ENCODE peak calls at places on chromosomes 3 and 15, in four cellular contexts. N is A549, S is IMR-90, G is body of pancreas. L is an unnamed sample.

GRCh38 chr3:186946756-186947375 is 16.5 kb downstream of the ST6GAL1 start:
- DNase-seq in S (no peak), N (no peak), G (no peak), L (no peak)

GRCh38 chr15:48913141-48913540 is 35.2 kb downstream of the EID1 start:
- DNase-seq in N (peak), S (no peak), G (no peak), L (no peak)

GRCh38 chr3:59286791-59287531 is 237.1 kb upstream of the CFAP20DC start:
- DNase-seq in S (peak), N (no peak), G (peak), L (no peak)

GRCh38 chr15:51758645-51759044 is 7.2 kb downstream of the TMOD2 start:
- DNase-seq in N (no peak), S (peak), G (peak), L (no peak)

GRCh38 chr3:10345911-10346310 is 25.0 kb upstream of the SEC13 start:
- DNase-seq in N (no peak), G (no peak), S (no peak), L (no peak)

GRCh38 chr3:127323581-127323980 is 35.7 kb upstream of the PRR20G start:
- DNase-seq in N (no peak), S (no peak), G (no peak), L (no peak)

GRCh38 chr3:114464548-114464947 is 170.7 kb downstream of the TIGIT start:
- DNase-seq in G (no peak), N (no peak), S (no peak), L (no peak)

GRCh38 chr3:55819005-55819404 is 331.9 kb upstream of the WNT5A start:
- DNase-seq in N (no peak), S (no peak), G (no peak), L (no peak)

GRCh38 chr3:100335137-100335833 is 728 bp downstream of the NIT2 start:
- DNase-seq in S (no peak), N (peak), G (peak), L (no peak)

GRCh38 chr3:141401584-141402475 is 33.5 kb downstream of the ZBTB38 start:
- DNase-seq in S (no peak), G (peak), N (peak), L (no peak)

GRCh38 chr15:89299896-89300295 is 34.7 kb downstream of the POLG start:
- DNase-seq in N (peak), S (peak), G (no peak), L (no peak)

GRCh38 chr3:195441476-195441970 is 1.3 kb downstream of the ACAP2 start:
- DNase-seq in S (peak), N (no peak), G (no peak), L (no peak)

GRCh38 chr3:195441971-195442572 is 748 bp downstream of the ACAP2 start:
- DNase-seq in S (peak), G (peak), N (peak), L (peak)

GRCh38 chr3:195442573-195443390 is at the start of gene ACAP2:
- DNase-seq in S (peak), G (peak), N (peak), L (peak)

GRCh38 chr3:195445885-195446284 is 3.1 kb upstream of the ACAP2 start:
- DNase-seq in G (no peak), S (no peak), N (no peak), L (no peak)

DNA sequence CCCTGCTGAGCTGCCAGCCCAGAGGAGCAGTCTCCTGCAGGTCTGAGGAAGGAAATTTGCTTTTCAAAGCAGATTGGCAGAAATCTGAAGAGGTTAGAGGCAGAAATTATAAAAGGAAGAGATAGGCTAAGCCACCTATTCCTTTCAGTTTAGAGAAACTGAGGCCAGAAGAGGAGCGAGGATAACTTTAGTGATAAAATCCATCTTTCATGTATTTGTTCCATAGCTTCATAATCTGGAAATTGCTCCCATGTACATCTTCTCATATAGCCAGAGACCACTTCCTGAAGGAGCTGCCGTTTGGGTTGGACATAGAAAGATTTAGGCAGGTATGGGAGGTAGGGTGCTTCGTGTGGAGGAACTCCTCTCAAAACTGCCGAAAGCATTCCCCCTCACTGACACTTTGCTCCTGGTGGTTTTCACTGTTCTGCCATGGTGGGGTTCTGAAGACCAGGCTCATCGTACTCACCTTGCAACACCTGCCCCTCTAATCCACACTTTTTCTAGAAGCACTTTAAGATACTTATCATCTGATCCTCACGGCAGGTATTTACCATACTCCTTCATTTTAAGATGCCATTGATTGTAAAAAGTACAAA is 670 bp upstream of the ACAP2 start:
- DNase-seq in S (no peak), G (no peak), N (no peak), L (no peak)
- TF ChIP-seq POLR2A in S (no peak), G (no peak), N (peak), L (no peak)

GRCh38 chr3:16088496-16088895 is 86.0 kb upstream of the GALNT15 start:
- DNase-seq in N (no peak), S (peak), G (no peak), L (no peak)

GRCh38 chr3:16092923-16093322 is 81.6 kb upstream of the GALNT15 start:
- DNase-seq in G (no peak), S (no peak), N (no peak), L (no peak)

GRCh38 chr3:16090711-16091110 is 83.8 kb upstream of the GALNT15 start:
- DNase-seq in G (no peak), N (no peak), S (peak), L (no peak)

GRCh38 chr3:16086690-16087089 is 87.8 kb upstream of the GALNT15 start:
- DNase-seq in S (no peak), N (no peak), G (no peak), L (no peak)

GRCh38 chr3:16090013-16090412 is 84.5 kb upstream of the GALNT15 start:
- DNase-seq in S (peak), G (no peak), N (peak), L (no peak)
- H3K4me3 ChIP-seq in S (no peak), G (no peak), N (no peak), L (no peak)

GRCh38 chr3:195020185-195020584 is 250.8 kb downstream of the XXYLT1 start:
- DNase-seq in S (no peak), G (no peak), N (no peak), L (no peak)
- TF ChIP-seq POLR2A in S (no peak), G (no peak), N (no peak), L (no peak)

DNA sequence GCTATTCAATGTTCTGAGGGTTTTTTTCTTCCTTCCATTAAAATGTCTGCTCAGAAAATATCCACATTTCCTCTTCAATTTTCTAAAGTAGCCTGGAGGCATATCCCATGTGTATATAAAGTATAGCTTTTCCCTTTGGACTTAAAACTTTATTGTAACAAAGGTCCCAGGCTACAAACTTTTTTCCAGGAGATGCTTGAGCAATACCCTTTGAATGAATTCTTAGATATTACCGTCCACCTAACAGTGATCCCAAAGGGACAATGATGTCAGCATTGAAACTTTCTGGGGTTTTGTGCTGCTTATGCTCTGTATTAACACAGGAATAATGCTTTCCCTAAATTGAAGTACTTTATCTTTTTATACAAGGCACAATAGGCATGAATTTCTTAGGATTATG is 525.2 kb downstream of the CADM2 start:
- DNase-seq in G (no peak), N (no peak), S (no peak), L (no peak)
- H3K4me3 ChIP-seq in G (no peak), N (no peak), S (no peak), L (no peak)

GRCh38 chr3:48555949-48556795 is 431 bp downstream of the PFKFB4 start:
- DNase-seq in S (no peak), G (no peak), N (no peak), L (peak)
- TF ChIP-seq POLR2A in S (no peak), G (peak), N (peak), L (peak)

GRCh38 chr3:184715943-184716651 is 4.2 kb upstream of the MAGEF1 start:
- DNase-seq in S (peak), N (no peak), G (no peak), L (no peak)

GRCh38 chr3:184712579-184713355 is 903 bp upstream of the MAGEF1 start:
- DNase-seq in N (no peak), S (no peak), G (no peak), L (no peak)

GRCh38 chr3:184711366-184712247 is at the start of gene MAGEF1:
- DNase-seq in N (peak), S (peak), G (peak), L (peak)

GRCh38 chr3:184712248-184712559 is 340 bp upstream of the MAGEF1 start:
- DNase-seq in N (no peak), G (no peak), S (no peak), L (no peak)

DNA sequence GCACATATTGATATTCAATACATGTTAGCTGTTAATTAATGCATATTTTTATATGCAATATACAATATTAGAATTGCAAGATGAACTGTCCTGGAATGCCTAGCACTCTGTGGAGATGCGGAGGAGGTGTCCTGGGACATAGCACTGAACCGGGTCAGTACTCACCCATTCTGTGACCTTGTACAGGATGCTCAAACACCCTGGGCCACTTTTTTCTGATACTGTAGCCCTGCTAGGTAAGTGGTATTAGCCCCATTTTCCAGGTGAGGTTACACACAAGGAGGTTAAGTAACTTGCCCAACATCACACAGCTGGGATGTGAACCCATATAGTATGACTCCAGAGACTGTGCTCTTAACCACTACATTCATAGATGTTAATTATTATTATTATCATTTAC is 1.7 kb upstream of the MAGEF1 start:
- DNase-seq in N (no peak), S (no peak), G (no peak), L (no peak)
- H3K4me3 ChIP-seq in N (no peak), S (no peak), G (no peak), L (no peak)

GRCh38 chr3:19254784-19255338 is 106.6 kb downstream of the KCNH8 start:
- DNase-seq in G (no peak), S (no peak), N (no peak), L (no peak)

GRCh38 chr3:19254189-19254588 is 105.9 kb downstream of the KCNH8 start:
- DNase-seq in S (no peak), G (no peak), N (no peak), L (no peak)

GRCh38 chr3:19250959-19251610 is 102.8 kb downstream of the KCNH8 start:
- DNase-seq in N (no peak), G (peak), S (no peak), L (no peak)

DNA sequence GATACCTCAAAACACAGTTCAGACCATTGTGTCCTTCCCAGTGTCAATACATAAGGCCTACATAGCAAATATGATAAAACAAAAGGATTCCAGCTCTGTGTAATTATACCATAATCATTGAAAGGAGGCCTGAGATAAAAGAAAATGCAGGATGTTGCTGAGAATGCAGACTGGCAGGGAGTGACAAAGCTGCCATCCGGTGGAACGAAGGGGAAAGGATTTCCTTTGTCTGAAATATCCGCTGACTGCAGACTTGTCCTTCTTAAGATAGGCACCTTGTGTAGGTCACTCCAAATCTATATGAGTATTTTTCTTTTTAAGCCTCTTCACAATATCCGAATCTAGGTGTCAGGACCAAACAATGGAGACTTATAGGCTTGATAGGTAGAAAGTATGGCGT is 108.0 kb downstream of the KCNH8 start:
- DNase-seq in G (no peak), N (no peak), S (no peak), L (no peak)
- TF ChIP-seq POLR2A in G (no peak), N (no peak), S (no peak), L (no peak)

L was measured in prostate gland.